ENCODE peak calls at places on chromosome 10, in six cellular contexts. B, K, L, Q, H and U are unnamed samples. For H3K4me1, the result is how much of the 10 kb centered on the place peaks cover.

GRCh38 chr10:31071232-31071999 is 39.8 kb upstream of the ZNF438 start:
- DNase-seq in K (no peak), H (no peak), L (peak), Q (no peak), B (no peak), U (no peak)

GRCh38 chr10:34280599-34281374 is 534.3 kb downstream of the PARD3 start:
- DNase-seq in K (peak), B (no peak), Q (no peak), H (no peak), L (peak), U (no peak)

GRCh38 chr10:96612052-96612830 is 25.4 kb upstream of the TM9SF3 start:
- DNase-seq in B (peak), K (no peak), L (no peak), Q (no peak), H (no peak), U (no peak)

GRCh38 chr10:5583525-5584175 is 58.9 kb downstream of the CALML3 start:
- DNase-seq in B (peak), Q (no peak), L (no peak), H (no peak), K (peak), U (peak)

GRCh38 chr10:28036587-28036986 is 37.7 kb upstream of the ODAD2 start:
- DNase-seq in K (no peak), B (no peak), L (no peak), H (no peak), Q (no peak), U (no peak)

GRCh38 chr10:133157662-133158436 is 2.2 kb upstream of the KNDC1 start:
- DNase-seq in L (no peak), H (no peak), Q (no peak), B (no peak), K (no peak), U (no peak)

GRCh38 chr10:110147961-110148360 is 59.4 kb upstream of the MXI1 start:
- DNase-seq in K (no peak), B (no peak), L (no peak), H (no peak), Q (no peak), U (no peak)

GRCh38 chr10:43120116-43120947 is 17.9 kb upstream of the CSGALNACT2 start:
- DNase-seq in K (no peak), B (no peak), L (peak), H (peak), Q (no peak), U (no peak)

GRCh38 chr10:44473146-44473545 is 88.2 kb upstream of the CXCL12 start:
- DNase-seq in Q (no peak), H (no peak), K (no peak), B (no peak), L (no peak), U (no peak)

GRCh38 chr10:107649249-107649648 is 484.7 kb upstream of the SORCS1 start:
- DNase-seq in L (no peak), H (no peak), Q (no peak), K (no peak), B (no peak), U (no peak)

GRCh38 chr10:132309466-132309865 is 1.7 kb upstream of the STK32C start:
- DNase-seq in L (no peak), Q (no peak), K (no peak), B (no peak), H (no peak), U (peak)

GRCh38 chr10:58335306-58336005 is 650 bp downstream of the UBE2D1 start:
- DNase-seq in L (peak), Q (peak), B (peak), H (peak), K (peak), U (peak)

GRCh38 chr10:102452672-102453340 is 1.5 kb upstream of the C10orf95 start:
- DNase-seq in K (no peak), B (no peak), L (peak), H (peak), Q (no peak), U (no peak)

GRCh38 chr10:118737594-118738302 is 17.0 kb downstream of the CACUL1 start:
- DNase-seq in B (peak), H (no peak), Q (no peak), K (no peak), L (no peak), U (no peak)

GRCh38 chr10:118735294-118735693 is 19.5 kb downstream of the CACUL1 start:
- DNase-seq in K (no peak), B (no peak), H (no peak), L (no peak), Q (no peak), U (no peak)

GRCh38 chr10:118741994-118742393 is 12.8 kb downstream of the CACUL1 start:
- DNase-seq in L (no peak), Q (no peak), H (no peak), B (no peak), K (no peak), U (no peak)

GRCh38 chr10:118734477-118734876 is 20.3 kb downstream of the CACUL1 start:
- DNase-seq in Q (no peak), B (no peak), L (no peak), H (no peak), K (no peak), U (no peak)

DNA sequence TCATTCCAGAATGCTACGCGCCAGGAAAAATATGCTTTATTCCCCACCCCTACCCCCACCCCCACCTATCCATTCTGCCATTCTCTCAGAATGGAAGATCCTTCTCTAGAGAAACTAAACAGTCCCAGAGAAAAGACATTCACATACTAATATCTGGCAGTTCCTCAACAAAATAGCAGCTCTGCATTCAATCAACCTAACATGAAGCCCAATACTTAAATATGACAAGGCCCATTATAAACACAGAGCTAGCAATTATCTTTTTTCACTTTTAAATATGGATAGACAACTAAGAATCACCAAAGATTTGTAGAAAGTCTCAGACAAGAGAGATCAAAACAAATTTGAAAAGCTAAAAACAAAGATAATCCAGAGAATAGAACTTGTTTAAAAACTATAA is 16.3 kb downstream of the CACUL1 start:
- DNase-seq in Q (no peak), H (no peak), B (no peak), K (no peak), L (no peak), U (no peak)
- H3K4me1 ChIP-seq in Q (under half), H (half or more), B (under half), K (under half), L (under half), U (half or more)

DNA sequence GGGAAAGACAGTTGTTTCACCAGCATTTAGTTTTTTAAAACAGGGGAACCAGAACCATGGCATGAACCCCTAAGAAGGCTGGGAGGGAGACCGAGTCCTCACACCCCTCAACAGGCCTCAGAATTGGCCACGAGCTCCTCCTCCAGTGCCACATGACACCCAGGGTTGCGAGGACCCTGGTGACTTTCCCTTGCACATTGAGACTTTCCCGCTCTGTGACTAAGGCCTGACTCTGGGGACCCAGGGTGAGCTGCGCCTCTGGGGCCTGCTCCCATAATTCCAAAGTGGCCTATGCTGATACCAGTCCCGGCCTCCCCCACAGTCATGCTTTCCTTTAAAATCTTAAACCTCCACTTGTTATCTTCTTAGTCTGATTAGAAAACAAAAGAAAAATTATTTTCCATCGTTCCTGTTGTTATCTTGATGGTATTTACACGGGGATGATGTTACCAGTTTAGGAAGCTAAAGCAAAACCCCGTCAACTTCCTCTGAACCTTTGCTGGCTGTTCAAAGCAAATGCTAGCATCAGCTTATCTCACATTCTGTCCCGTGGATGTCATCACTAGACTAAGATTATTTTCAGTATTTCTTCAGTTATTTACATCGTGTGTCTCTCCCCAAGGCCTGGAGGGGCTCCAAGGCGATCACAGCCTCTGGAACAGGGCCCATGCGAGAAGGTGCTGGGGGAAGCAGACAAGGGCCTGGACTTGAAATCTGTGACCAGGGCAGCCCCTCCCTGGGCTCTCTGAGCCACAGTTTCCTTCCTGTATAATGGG is 42.1 kb downstream of the FAM53B start:
- DNase-seq in L (peak), H (peak), Q (peak), K (no peak), B (no peak), U (no peak)
- H3K4me1 ChIP-seq in L (under half), H (half or more), Q (half or more), K (under half), B (under half), U (half or more)

DNA sequence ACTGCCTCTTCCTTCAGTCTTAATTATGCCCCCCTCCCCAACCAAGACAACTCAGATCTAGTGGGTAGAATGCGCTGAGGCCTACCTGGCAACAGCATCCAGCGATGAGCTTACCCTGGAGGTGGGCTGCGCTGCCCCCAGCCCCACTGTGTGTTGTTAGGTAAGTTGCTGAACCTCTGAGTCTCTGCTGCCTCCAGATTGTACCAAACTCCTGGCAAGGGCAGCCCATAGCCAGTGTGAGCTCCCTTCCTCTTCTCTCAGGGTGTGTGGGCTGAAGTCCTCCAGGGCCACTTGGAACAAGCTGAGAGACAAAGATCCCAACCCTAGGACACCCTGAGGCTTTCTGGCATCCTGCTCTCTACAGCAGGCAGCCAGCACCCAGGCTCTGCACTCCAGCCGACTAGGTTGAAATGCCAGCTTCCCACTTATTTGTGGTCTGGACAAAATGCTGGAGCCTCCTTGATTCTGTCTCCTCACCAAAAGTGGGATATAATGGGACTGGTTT is 135.3 kb downstream of the ARHGAP22 start:
- DNase-seq in H (peak), Q (no peak), K (no peak), B (peak), L (peak), U (no peak)
- H3K4me1 ChIP-seq in H (under half), Q (under half), K (under half), B (under half), L (under half), U (under half)

GRCh38 chr10:121889212-121889611 is 38.6 kb downstream of the ATE1 start:
- DNase-seq in B (no peak), Q (no peak), L (no peak), K (no peak), H (no peak), U (no peak)

GRCh38 chr10:121886997-121887622 is 40.7 kb downstream of the ATE1 start:
- DNase-seq in L (peak), B (peak), H (no peak), Q (no peak), K (peak), U (peak)

GRCh38 chr10:121886181-121886580 is 41.6 kb downstream of the ATE1 start:
- DNase-seq in Q (no peak), B (no peak), H (no peak), K (no peak), L (no peak), U (no peak)

DNA sequence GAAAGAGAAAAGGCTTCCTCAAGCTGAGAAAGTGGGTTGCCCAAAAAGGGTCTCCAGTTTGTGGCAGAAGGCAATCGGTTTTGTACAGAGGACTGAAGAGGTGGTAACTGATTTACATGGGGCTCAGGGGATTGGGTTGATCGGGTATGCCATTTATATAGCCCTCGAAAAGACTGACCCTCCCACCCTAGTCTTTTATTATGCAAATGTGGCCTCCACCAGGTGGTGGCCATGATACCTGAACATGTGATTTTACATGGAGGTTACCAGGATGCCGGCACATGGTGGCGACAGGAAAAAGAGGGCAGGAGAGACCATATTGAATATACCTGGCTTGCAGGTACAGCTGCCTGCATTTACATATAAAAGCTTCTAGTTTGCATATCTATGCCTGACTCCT is 36.7 kb downstream of the ATE1 start:
- DNase-seq in Q (no peak), H (no peak), B (no peak), L (no peak), K (peak), U (no peak)
- H3K4me1 ChIP-seq in Q (under half), H (under half), B (under half), L (under half), K (under half), U (under half)

GRCh38 chr10:126872135-126872534 is 33.1 kb upstream of the DOCK1 start:
- DNase-seq in H (no peak), B (no peak), L (no peak), K (no peak), Q (no peak), U (no peak)
- H3K4me1 ChIP-seq in H (under half), B (under half), L (under half), K (under half), Q (under half), U (under half)

GRCh38 chr10:69845574-69846251 is 44.0 kb downstream of the COL13A1 start:
- DNase-seq in L (no peak), K (no peak), B (peak), Q (no peak), H (peak), U (peak)

GRCh38 chr10:69847458-69847857 is 45.8 kb downstream of the COL13A1 start:
- DNase-seq in K (peak), B (no peak), Q (no peak), L (no peak), H (no peak), U (no peak)

GRCh38 chr10:69847883-69848282 is 46.2 kb downstream of the COL13A1 start:
- DNase-seq in B (no peak), K (no peak), Q (no peak), H (no peak), L (no peak), U (no peak)

GRCh38 chr10:69844698-69845097 is 43.0 kb downstream of the COL13A1 start:
- DNase-seq in L (no peak), Q (no peak), B (no peak), H (peak), K (no peak), U (no peak)

GRCh38 chr10:69846252-69847000 is 44.7 kb downstream of the COL13A1 start:
- DNase-seq in K (peak), Q (no peak), B (no peak), H (peak), L (no peak), U (no peak)
- H3K4me1 ChIP-seq in K (half or more), Q (under half), B (under half), H (under half), L (under half), U (under half)